ENCODE peak calls at places on chromosomes 1 and 21, in four cellular contexts. O is kidney, P is lower leg skin, N is foreskin fibroblast. A is an unnamed sample.

GRCh38 chr1:201917362-201918033 is 28.8 kb downstream of the SHISA4 start:
- DNase-seq in O (no peak), P (no peak), N (peak), A (peak)

GRCh38 chr1:214670098-214670497 is 67.1 kb downstream of the CENPF start:
- DNase-seq in N (peak), P (no peak), O (peak), A (no peak)

GRCh38 chr1:100445565-100445964 is 92.4 kb upstream of the GPR88 start:
- DNase-seq in P (no peak), N (no peak), O (no peak), A (no peak)

GRCh38 chr1:8182034-8182761 is 135.7 kb upstream of the SLC45A1 start:
- DNase-seq in N (peak), P (no peak), O (peak), A (no peak)

GRCh38 chr1:206002833-206003532 is at the start of gene RAB7B:
- DNase-seq in O (peak), P (peak), N (peak), A (peak)

GRCh38 chr1:58779837-58780585 is 3.8 kb downstream of the JUN start:
- DNase-seq in O (no peak), P (peak), N (peak), A (no peak)

GRCh38 chr21:41142051-41142795 is 25.7 kb upstream of the BACE2 start:
- DNase-seq in N (no peak), P (peak), O (no peak), A (peak)

GRCh38 chr1:2564006-2564814 is 8.0 kb downstream of the TNFRSF14 start:
- DNase-seq in P (no peak), O (peak), N (no peak), A (no peak)

GRCh38 chr1:168112673-168113305 is 23.9 kb downstream of the GPR161 start:
- DNase-seq in O (no peak), P (peak), N (no peak), A (no peak)

GRCh38 chr1:174954686-174955669 is 44.8 kb upstream of the CACYBP start:
- DNase-seq in P (no peak), O (no peak), N (no peak), A (no peak)

GRCh38 chr21:38438476-38438893 is 59.8 kb downstream of the ERG start:
- DNase-seq in O (peak), P (no peak), N (no peak), A (no peak)

GRCh38 chr1:150477320-150477719 is 9.9 kb upstream of the TARS2 start:
- DNase-seq in O (no peak), P (no peak), N (no peak), A (no peak)

GRCh38 chr1:51622455-51622913 is 5.6 kb downstream of the OSBPL9 start:
- DNase-seq in P (peak), N (peak), O (no peak), A (peak)

GRCh38 chr21:31294691-31295090 is 49.4 kb downstream of the TIAM1 start:
- DNase-seq in N (no peak), P (no peak), O (no peak), A (no peak)

GRCh38 chr1:44472614-44473262 is 67.7 kb downstream of the RNF220 start:
- DNase-seq in O (no peak), N (no peak), P (no peak), A (no peak)

GRCh38 chr21:28239345-28239744 is 753.3 kb downstream of the LTN1 start:
- DNase-seq in N (no peak), P (peak), O (peak), A (no peak)

GRCh38 chr21:35616090-35616489 is 444.2 kb downstream of the SETD4 start:
- DNase-seq in O (no peak), N (peak), P (no peak), A (no peak)

DNA sequence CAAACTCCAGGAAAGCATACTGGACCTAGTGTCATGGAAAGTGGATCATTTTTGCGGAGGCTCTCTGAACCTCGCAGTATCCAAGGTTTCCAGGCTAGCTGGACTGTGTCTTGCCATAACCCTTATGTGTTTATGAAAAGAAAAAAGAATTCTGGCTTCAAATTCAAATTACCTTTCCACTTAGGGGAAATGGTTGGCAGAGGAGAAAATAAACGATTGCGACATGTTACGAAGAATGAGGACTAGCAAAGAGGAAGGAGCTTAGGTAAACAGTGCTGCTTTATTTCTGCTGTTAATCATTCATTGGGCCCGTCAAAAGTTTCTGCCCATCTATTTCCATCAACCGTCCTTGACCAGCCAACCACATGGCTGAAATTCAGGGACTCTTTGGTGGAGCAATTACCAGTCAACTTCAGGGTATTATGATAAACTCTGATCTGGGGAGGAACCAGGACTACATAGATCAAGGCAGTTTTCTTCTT is at the start of gene C4BPA:
- DNase-seq in P (no peak), N (no peak), O (no peak), A (no peak)
- H3K4me3 ChIP-seq in P (no peak), N (no peak), O (no peak), A (no peak)

DNA sequence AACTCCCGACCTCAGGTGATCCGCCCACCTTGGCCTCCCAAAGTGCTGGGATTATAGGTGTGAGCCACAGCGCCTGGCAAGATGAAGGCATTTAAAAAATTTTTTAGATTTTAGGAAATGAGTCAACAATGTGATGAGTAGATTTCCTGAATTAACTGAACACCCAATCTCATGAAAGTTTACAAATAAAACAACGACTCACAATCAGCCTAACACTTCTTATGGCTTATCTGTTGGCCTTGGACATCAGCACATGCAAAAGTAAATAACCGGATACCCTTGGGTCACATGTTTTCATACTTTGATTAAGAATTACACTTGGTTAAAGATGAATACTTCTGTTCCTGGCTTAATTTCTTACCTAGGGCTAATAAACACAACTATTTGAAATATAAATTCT is 3.0 kb downstream of the GNG12 start:
- DNase-seq in P (no peak), O (no peak), N (no peak), A (no peak)
- H3K4me3 ChIP-seq in P (no peak), O (peak), N (no peak), A (peak)

GRCh38 chr1:222530852-222531251 is 17.1 kb downstream of the HHIPL2 start:
- DNase-seq in P (no peak), O (no peak), N (no peak), A (no peak)
- H3K4me3 ChIP-seq in P (no peak), O (no peak), N (no peak), A (no peak)

DNA sequence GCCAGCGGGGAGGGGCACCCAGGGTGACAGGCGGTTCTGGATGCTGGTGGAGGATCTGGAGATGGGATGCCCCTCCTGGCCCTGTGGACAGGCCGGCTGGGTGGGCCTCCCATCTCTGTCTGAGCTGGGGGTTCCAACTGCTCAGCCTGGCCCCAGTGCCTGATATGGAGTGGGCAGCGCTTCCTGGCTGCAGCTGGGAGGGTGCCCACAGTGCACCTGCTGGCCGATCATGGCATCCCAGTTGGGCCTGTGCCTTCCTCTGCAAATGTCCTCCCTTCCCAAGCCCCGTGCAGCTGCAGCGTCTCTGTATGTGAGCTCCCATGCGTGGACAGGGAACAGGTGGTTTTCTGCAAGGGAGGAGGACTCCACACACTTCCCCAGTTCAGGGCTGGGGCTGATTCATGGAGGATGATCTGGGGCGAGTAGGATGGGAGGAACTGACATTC is 2.1 kb downstream of the PFKL start:
- DNase-seq in N (no peak), O (no peak), P (no peak), A (no peak)
- H3K4me3 ChIP-seq in N (no peak), O (no peak), P (no peak), A (no peak)

DNA sequence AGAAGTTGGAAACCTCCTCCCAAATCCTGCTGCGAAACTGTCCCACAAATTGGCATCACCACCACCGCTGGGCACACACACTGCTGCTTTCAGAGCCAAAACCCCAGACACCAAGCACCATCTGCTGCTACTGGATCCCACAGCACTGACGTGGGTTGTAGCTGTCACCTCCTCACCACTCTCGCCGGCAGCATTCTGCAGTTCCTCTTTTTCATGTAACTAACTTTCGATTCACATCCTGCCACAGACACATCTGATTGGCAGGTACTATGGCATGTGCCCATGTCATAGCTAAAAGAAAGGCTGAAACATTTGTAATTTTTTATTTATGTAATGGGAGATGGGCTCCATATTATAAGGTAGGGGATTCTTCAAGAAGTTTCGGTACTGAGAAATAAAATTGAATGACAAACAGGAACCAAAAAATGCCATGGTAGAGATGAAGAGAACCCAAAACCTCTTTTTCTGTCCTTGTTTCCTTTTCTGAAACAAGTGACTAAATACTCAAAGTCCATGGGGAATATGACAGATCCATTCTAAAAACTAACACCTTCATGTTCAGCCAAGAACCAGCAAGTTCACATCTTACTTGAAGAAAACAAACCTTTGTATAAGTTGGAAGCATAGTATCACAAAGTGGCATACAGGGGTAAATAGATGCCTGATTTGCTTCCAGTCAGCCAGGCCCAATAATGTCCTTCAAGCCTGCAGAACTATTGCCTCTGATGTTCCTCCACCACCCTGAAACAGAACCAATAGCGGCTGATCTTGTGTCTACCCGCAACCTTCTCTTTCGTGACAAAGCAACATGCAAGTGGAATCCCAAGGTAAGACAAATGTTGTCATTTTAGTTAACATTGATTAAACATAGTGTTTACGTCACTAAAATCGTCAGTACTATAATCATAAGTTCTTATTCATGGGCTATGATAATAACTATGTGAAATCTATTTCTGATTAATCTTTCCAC is 26.6 kb upstream of the RGS13 start:
- DNase-seq in N (no peak), O (peak), P (peak), A (peak)
- H3K4me3 ChIP-seq in N (no peak), O (no peak), P (no peak), A (no peak)

DNA sequence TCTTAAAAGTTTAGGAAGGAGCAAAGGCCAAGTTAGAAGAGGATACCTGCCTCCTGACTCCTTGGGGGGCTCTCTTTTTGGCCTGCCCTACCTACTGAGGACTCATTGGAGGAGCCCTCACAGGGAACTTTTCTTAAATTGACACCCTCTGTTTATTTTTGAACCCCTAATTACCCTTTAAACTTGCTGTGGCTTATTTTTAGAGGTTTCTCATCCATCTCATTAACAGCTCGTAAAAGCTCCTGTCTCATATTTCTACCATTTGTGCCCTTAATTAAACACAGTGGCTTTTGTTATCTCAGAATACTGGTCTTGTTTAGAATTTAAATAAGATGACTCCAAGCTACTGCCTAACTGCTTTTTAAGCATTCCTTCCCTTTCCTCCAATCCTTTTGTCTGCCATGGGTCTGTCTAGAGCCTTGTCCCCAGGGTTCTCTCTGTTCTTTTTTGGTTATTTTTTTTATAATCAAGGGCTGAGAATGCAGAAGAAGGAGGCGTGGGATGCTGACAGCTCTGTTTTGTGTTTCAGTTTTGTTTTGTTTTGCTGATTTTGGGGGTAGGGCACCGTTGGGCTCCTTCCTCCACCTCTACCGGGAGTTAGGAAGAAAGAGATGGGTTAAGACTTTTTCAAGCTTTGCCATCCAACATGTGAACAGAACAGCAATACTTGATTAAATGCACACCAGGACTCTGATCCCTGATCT is 78.0 kb downstream of the SYT6 start:
- DNase-seq in N (no peak), P (no peak), O (no peak), A (no peak)
- H3K4me3 ChIP-seq in N (no peak), P (no peak), O (no peak), A (no peak)

DNA sequence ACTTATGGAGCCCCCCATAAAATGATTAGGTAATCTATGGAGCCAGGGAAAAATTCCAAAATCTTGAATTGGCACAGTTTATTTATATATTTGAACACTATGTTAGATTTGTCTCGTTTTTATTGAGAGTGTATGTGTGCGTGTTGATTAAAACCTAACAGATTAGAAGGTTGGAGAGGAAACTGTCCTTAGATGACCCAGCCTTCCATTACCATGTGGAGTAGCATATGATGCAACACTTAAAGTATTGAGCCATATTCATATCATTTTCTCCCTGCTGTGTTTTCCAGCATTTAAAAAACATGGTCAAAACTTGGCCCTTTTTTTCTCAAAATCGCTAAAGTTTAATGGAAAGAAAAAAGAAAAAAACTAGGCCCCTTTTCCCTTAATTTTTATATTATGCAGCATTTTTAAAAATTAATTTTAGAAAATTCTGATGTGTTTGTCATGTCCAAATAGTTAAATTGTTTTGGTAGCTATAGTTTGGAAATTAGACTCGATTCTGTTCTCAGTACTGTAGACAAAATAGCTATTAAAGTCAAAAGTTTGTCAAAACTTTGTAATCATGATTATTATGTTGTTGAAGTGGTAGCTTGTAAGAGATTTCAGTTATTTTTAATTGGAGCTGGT is 2.3 kb downstream of the LRRC8D start:
- DNase-seq in O (no peak), P (no peak), N (peak), A (no peak)
- H3K4me3 ChIP-seq in O (peak), P (no peak), N (no peak), A (no peak)

DNA sequence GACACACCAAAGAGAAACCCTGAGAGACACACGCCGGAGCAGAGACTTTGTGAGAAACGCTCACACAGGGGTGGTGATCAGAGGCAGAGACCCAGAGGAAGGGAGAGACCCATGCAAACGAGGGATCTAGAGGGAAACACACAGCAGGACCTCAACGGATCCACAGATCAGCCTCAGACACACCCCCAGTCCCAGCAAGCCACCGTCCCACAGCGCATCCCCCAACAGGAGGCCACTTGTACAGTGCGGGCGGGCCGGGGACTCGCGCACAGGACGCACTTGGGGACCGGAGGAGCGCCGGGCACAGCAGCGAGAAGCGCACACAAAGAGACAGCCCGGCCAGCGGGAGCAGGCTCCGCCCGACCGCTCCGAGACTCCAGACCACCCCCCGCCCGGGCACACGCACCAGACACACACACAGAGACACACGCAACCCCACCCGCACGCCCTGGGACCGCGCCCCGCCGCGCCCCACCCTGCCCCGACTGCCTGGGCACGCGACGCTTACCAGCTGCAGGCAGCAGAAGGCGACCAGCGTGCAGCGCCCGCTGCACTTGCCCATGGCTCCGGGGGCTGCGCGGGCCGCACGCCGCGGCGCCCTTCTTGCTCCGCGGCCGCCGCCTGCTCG is 587 bp downstream of the NKAIN1 start:
- DNase-seq in P (no peak), O (peak), N (no peak), A (no peak)
- H3K4me3 ChIP-seq in P (no peak), O (no peak), N (peak), A (peak)

GRCh38 chr1:12059722-12060464 is 3.2 kb upstream of the TNFRSF8 start:
- DNase-seq in N (no peak), P (no peak), O (no peak), A (no peak)

GRCh38 chr1:12057382-12057781 is 5.7 kb upstream of the TNFRSF8 start:
- DNase-seq in P (no peak), O (no peak), N (no peak), A (no peak)

GRCh38 chr1:12056331-12056841 is 6.7 kb upstream of the TNFRSF8 start:
- DNase-seq in O (no peak), P (no peak), N (no peak), A (no peak)

GRCh38 chr1:12059226-12059625 is 3.9 kb upstream of the TNFRSF8 start:
- DNase-seq in N (no peak), P (no peak), O (no peak), A (no peak)

GRCh38 chr1:12057940-12058687 is 5.0 kb upstream of the TNFRSF8 start:
- DNase-seq in N (no peak), P (no peak), O (no peak), A (no peak)
- H3K4me3 ChIP-seq in N (no peak), P (no peak), O (no peak), A (no peak)

GRCh38 chr1:159799446-159799985 is 2.6 kb upstream of the FCRL6 start:
- DNase-seq in O (no peak), N (no peak), P (no peak), A (no peak)

GRCh38 chr1:159803946-159804695 is 2.0 kb downstream of the FCRL6 start:
- DNase-seq in O (no peak), P (no peak), N (no peak), A (no peak)

GRCh38 chr1:159798893-159799292 is 3.3 kb upstream of the FCRL6 start:
- DNase-seq in P (peak), N (peak), O (no peak), A (peak)

GRCh38 chr1:159802060-159802459 is at the start of gene FCRL6:
- DNase-seq in O (no peak), P (no peak), N (no peak), A (no peak)

DNA sequence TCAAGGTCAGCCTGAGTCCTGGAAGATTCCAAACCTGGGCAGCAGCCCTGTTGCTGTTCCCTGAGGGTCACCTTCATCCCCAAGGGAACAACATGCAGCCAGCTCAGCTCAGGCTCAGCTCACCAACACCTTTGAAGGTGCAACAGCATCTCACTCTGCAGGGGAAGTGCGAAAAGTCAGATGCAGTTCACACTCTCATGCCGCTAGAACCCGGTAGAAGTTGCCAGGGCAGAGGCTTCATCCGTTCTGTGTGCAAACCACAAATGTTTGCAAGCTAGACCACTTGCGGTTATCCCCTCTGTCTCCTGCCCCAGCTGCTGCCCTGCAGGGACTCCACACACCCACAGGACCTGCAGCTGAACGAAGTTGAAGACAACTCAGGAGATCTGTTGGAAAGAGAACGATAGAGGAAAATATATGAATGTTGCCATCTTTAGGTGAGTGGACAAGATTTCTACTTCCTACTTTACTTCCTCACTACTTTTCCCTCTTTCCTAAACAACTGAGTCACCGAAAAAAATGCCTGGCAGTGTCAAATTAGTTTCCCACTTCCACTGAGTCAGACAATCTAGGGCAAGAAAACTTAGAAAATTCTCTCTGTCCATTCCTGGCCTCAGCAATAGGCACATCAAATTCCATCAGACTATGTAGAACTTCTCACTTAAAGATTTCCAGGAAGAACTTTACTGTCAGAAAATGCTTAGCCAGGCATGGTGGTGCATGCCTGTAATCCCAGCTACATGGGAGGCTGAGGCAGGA is 1.8 kb upstream of the FCRL6 start:
- DNase-seq in P (no peak), N (no peak), O (no peak), A (no peak)
- H3K4me3 ChIP-seq in P (no peak), N (no peak), O (no peak), A (no peak)

A was measured in thoracic aorta.